ENCODE peak calls at places on chromosomes 5 and 9, in four cellular contexts. M is tibial nerve, V is cardiac muscle cell, J is lower lobe of right lung. B is an unnamed sample. For H3K36me3, the result is how much of the 10 kb centered on the place peaks cover.

GRCh38 chr9:95552814-95553546 is 36.2 kb upstream of the PTCH1 start:
- DNase-seq in M (peak), V (no peak), J (no peak), B (no peak)

GRCh38 chr5:72517961-72518690 is 10.9 kb upstream of the ZNF366 start:
- DNase-seq in M (peak), V (no peak), J (peak), B (peak)

GRCh38 chr9:87748895-87749294 is 23.0 kb downstream of the CTSL start:
- DNase-seq in M (no peak), V (no peak), J (no peak), B (no peak)

GRCh38 chr9:16265671-16266070 is 604.8 kb downstream of the BNC2 start:
- DNase-seq in M (no peak), V (no peak), J (no peak), B (no peak)

GRCh38 chr9:97987490-97987889 is 4.3 kb downstream of the ANP32B start:
- DNase-seq in M (no peak), V (no peak), J (no peak), B (no peak)

GRCh38 chr9:130451509-130452388 is 7.0 kb downstream of the ASS1 start:
- DNase-seq in M (peak), V (peak), J (peak), B (peak)

GRCh38 chr5:157559301-157559700 is 16.3 kb downstream of the ADAM19 start:
- DNase-seq in M (no peak), V (no peak), J (no peak), B (no peak)

GRCh38 chr5:81506900-81507588 is 113.1 kb upstream of the ACOT12 start:
- DNase-seq in M (peak), V (peak), J (no peak), B (peak)

GRCh38 chr5:142192296-142192695 is 83.7 kb downstream of the NDFIP1 start:
- DNase-seq in M (no peak), V (no peak), J (no peak), B (no peak)

GRCh38 chr5:56822961-56823360 is 7.6 kb downstream of the MAP3K1 start:
- DNase-seq in M (no peak), V (no peak), J (no peak), B (no peak)

GRCh38 chr5:180313677-180314076 is 21.8 kb upstream of the MAPK9 start:
- DNase-seq in M (no peak), V (no peak), J (peak), B (no peak)

GRCh38 chr5:136621743-136622142 is 256.4 kb upstream of the TRPC7 start:
- DNase-seq in M (no peak), V (no peak), J (no peak), B (no peak)

GRCh38 chr5:124841829-124842712 is 95.6 kb upstream of the ZNF608 start:
- DNase-seq in M (no peak), V (no peak), J (no peak), B (no peak)

GRCh38 chr5:35664584-35664983 is 46.9 kb downstream of the SPEF2 start:
- DNase-seq in M (no peak), V (no peak), J (no peak), B (no peak)

GRCh38 chr5:32542216-32543059 is 42.9 kb upstream of the SUB1 start:
- DNase-seq in M (no peak), V (no peak), J (no peak), B (no peak)

GRCh38 chr5:178425621-178426068 is 164.5 kb downstream of the COL23A1 start:
- DNase-seq in M (no peak), V (no peak), J (peak), B (no peak)

GRCh38 chr9:37433754-37434435 is 11.4 kb downstream of the GRHPR start:
- DNase-seq in M (no peak), V (peak), J (no peak), B (no peak)
- H3K36me3 ChIP-seq in M (under half), V (under half), J (half or more), B (under half)

GRCh38 chr5:172636279-172637050 is 4.6 kb upstream of the NEURL1B start:
- DNase-seq in M (no peak), V (no peak), J (no peak), B (no peak)

GRCh38 chr5:172637740-172638139 is 3.3 kb upstream of the NEURL1B start:
- DNase-seq in M (no peak), V (no peak), J (no peak), B (no peak)

GRCh38 chr5:172637122-172637580 is 3.9 kb upstream of the NEURL1B start:
- DNase-seq in M (no peak), V (no peak), J (no peak), B (no peak)

GRCh38 chr5:172640139-172640538 is 924 bp upstream of the NEURL1B start:
- DNase-seq in M (no peak), V (no peak), J (no peak), B (no peak)

GRCh38 chr5:172638209-172638768 is 2.8 kb upstream of the NEURL1B start:
- DNase-seq in M (no peak), V (no peak), J (no peak), B (no peak)
- H3K27ac ChIP-seq in M (no peak), V (no peak), J (no peak), B (no peak)

GRCh38 chr5:6611561-6612256 is 21.1 kb downstream of the NSUN2 start:
- DNase-seq in M (no peak), V (no peak), J (no peak), B (no peak)
- H3K36me3 ChIP-seq in M (under half), V (half or more), J (half or more), B (half or more)

DNA sequence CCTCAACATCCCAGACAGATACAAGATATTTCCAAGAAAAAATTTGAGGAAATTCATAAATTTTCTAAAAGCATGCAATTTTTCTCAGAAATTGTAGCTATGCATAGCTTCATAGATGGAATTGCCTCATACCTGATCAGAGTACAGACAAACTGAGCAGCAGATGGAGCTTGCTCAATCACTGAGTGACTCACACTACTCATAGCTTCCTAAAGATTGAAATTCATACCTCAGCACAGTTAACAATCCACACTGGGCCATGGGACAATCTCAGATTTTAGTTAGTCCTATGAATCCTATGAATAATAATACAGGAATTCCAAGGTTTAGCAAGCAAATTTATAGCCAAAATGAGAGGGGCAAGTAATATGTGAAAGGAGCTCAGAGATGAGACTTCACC is 439.6 kb downstream of the DTWD2 start:
- DNase-seq in M (no peak), V (no peak), J (no peak), B (no peak)
- H3K27ac ChIP-seq in M (no peak), V (no peak), J (no peak), B (no peak)